ENCODE peak calls at places on chromosomes 3 and 15, in ten cellular contexts. D is caudate nucleus; I is HCT116; Z is transverse colon; Y is stomach; E is adrenal gland; F is sigmoid colon; G is left ventricle myocardium inferior; L is AG04450; B is CD4-positive, alpha-beta T cell. T is an unnamed sample.

GRCh38 chr3:70771426-70772147 is 459.1 kb upstream of the MDFIC2 start:
- DNase-seq in F (no peak), Z (no peak), D (no peak), E (no peak), I (no peak), Y (no peak), G (no peak), B (no peak), L (no peak), T (no peak)

GRCh38 chr15:86355798-86356197 is 276.1 kb downstream of the AGBL1 start:
- DNase-seq in B (no peak), D (no peak), E (no peak), L (no peak), Y (no peak), Z (no peak), F (no peak), I (no peak), G (no peak), T (no peak)

GRCh38 chr15:29889545-29890329 is 67.5 kb upstream of the TJP1 start:
- DNase-seq in E (no peak), L (no peak), Z (no peak), Y (no peak), F (no peak), G (no peak), I (no peak), D (no peak), B (no peak), T (no peak)

GRCh38 chr3:32937331-32937730 is 14.1 kb upstream of the CCR4 start:
- DNase-seq in D (no peak), Z (no peak), Y (no peak), G (no peak), F (no peak), I (no peak), L (no peak), B (no peak), E (no peak), T (no peak)

GRCh38 chr3:45582407-45582806 is 12.1 kb upstream of the LIMD1 start:
- DNase-seq in Z (no peak), D (no peak), Y (no peak), E (no peak), B (no peak), F (peak; percentile 61), L (peak; percentile 38), I (no peak), G (no peak), T (no peak)

GRCh38 chr3:105394177-105394576 is 27.5 kb downstream of the ALCAM start:
- DNase-seq in Y (no peak), F (no peak), Z (no peak), D (no peak), I (no peak), B (no peak), E (no peak), G (no peak), L (no peak), T (no peak)

GRCh38 chr3:57910988-57911387 is 97.2 kb upstream of the FLNB start:
- DNase-seq in G (no peak), D (no peak), Y (no peak), F (no peak), E (no peak), Z (no peak), L (no peak), B (no peak), I (peak; percentile 27), T (no peak)

GRCh38 chr3:60309539-60310268 is 941.5 kb downstream of the FHIT start:
- DNase-seq in Y (no peak), D (no peak), L (no peak), I (no peak), G (no peak), Z (no peak), B (no peak), E (no peak), F (no peak), T (no peak)

GRCh38 chr3:42507751-42508335 is 5.4 kb downstream of the VIPR1 start:
- DNase-seq in F (peak; percentile 29), L (no peak), B (no peak), Y (no peak), D (no peak), Z (peak; percentile 59), I (no peak), E (no peak), G (no peak), T (no peak)

GRCh38 chr15:74178326-74179100 is 5.0 kb downstream of the ISLR start:
- DNase-seq in E (no peak), G (no peak), B (no peak), Y (no peak), I (no peak), Z (no peak), D (no peak), F (peak; percentile 43), L (no peak), T (no peak)

GRCh38 chr15:41979493-41980266 is 7.3 kb upstream of the EHD4 start:
- DNase-seq in L (no peak), Z (peak; percentile 33), F (peak; percentile 33), B (no peak), G (no peak), I (no peak), D (no peak), E (peak; percentile 2), Y (peak; percentile 25), T (no peak)

GRCh38 chr3:52046186-52046913 is 10.0 kb downstream of the DUSP7 start:
- DNase-seq in E (peak; percentile 68), G (no peak), Z (no peak), L (peak; percentile 87), F (no peak), I (peak; percentile 67), B (no peak), D (peak; percentile 63), Y (no peak), T (no peak)

GRCh38 chr15:61106044-61106834 is 122.9 kb downstream of the RORA start:
- DNase-seq in E (no peak), F (no peak), I (no peak), G (no peak), L (no peak), B (no peak), D (no peak), Z (no peak), Y (no peak), T (no peak)

GRCh38 chr15:72838311-72838731 is 54.8 kb upstream of the ADPGK start:
- DNase-seq in Y (no peak), I (no peak), F (no peak), B (no peak), Z (no peak), E (no peak), D (peak; percentile 41), G (no peak), L (no peak), T (no peak)

GRCh38 chr15:80497221-80497620 is 93.0 kb downstream of the ARNT2 start:
- DNase-seq in I (no peak), E (no peak), Y (no peak), D (no peak), F (no peak), B (no peak), Z (no peak), L (no peak), G (no peak), T (no peak)

GRCh38 chr3:15728766-15729165 is 69.0 kb downstream of the ANKRD28 start:
- DNase-seq in G (no peak), D (no peak), E (peak; percentile 23), B (no peak), I (no peak), Y (no peak), Z (no peak), L (no peak), F (no peak), T (no peak)

GRCh38 chr3:6326760-6327159 is 534.2 kb upstream of the GRM7 start:
- DNase-seq in B (no peak), F (no peak), I (no peak), L (no peak), D (no peak), Z (no peak), E (no peak), G (no peak), Y (no peak), T (no peak)
- H3K27ac ChIP-seq in B (no peak overlapping the region), F (no peak overlapping the region), I (no peak overlapping the region), L (no peak overlapping the region), D (no peak overlapping the region), Z (no peak overlapping the region), E (no peak overlapping the region), G (no peak overlapping the region), Y (no peak overlapping the region), T (no peak overlapping the region)

DNA sequence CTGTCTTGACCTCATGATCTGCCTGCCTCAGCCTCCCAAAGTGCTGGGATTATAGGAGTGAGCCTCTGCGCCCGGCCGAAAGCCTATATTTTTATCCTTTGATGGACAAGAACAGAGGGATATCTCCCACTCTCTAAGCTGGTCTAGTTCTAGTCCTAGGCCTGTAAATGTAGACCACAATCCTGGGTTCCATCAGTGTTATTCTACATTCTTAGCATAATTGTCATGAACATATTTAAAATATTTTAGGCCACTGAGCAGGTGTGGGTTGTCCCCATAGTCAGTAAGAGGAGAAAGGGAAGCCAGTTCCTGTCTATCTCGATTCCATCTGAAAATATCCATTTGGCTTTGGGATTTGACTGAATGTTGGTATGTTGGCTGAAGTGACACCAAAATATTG is 118.1 kb downstream of the EBLN2 start:
- DNase-seq in F (no peak), D (no peak), E (no peak), L (no peak), B (no peak), Z (no peak), Y (no peak), I (no peak), G (no peak), T (no peak)
- H3K27ac ChIP-seq in F (no peak overlapping the region), D (no peak overlapping the region), E (no peak overlapping the region), L (no peak overlapping the region), B (no peak overlapping the region), Z (no peak overlapping the region), Y (no peak overlapping the region), I (no peak overlapping the region), G (no peak overlapping the region), T (no peak overlapping the region)

DNA sequence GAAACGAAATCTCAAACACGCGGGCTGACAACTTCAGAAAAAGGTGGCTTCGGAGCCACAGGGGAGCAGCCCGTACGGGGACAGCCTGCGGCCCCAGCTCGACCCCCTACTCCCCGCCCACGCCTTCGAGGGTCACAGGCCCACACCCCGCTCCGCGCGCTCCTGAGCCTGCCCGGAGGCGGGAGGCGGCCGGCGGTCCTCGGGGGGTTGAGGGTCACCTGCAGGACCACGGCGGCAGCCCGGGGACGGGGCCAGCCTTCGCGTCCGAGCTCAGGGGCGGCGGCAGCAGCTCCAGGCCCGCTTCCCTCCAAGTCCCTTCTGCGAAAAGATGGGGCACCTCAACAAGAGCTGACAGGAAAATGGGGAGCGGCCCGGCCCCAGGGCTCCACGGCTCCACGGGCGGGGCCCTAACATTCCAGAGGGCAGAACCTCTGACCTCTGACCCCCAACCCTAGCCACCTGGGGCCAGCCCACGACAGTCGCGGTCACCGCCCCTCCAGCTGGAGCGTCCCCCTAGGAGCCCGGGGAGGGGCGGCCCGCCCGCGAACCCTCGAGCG is 448 bp downstream of the LYSMD4 start:
- DNase-seq in Z (no peak), F (peak; percentile 79), Y (peak; percentile 33), L (no peak), I (no peak), E (peak; percentile 48), B (no peak), D (no peak), G (peak; percentile 35), T (no peak)
- H3K27ac ChIP-seq in Z (peak overlapping the region; percentile 93), F (peak overlapping the region; percentile 95), Y (peak overlapping the region; percentile 95), L (no peak overlapping the region), I (peak overlapping the region; percentile 37), E (peak overlapping the region; percentile 58), B (peak overlapping the region; percentile 64), D (peak overlapping the region; percentile 22), G (peak overlapping the region; percentile 91), T (peak overlapping the region; percentile 54)

DNA sequence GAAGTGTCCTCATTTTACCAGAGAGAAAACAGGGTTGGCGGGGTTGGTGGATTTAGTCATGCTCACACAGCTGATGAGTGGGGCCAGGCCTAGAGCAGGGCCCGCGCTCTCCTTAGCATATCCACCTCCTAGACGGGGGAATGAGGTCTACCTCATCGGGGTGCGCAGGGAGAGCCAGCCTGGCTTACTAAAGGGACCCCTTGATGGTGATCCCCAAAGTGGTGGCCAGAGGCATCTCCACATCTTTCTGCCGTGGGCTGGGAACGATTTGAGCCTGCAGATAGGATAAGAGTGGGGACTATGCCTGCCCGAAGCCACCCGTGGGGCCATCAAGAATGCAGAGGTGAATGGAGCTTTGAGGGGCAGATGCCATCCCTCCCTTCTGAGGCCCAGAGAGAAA is 69.4 kb downstream of the UMPS start:
- DNase-seq in B (no peak), L (no peak), F (no peak), Y (no peak), I (no peak), G (no peak), Z (no peak), D (no peak), E (no peak), T (no peak)
- H3K27ac ChIP-seq in B (no peak overlapping the region), L (no peak overlapping the region), F (no peak overlapping the region), Y (peak overlapping the region; percentile 55), I (no peak overlapping the region), G (peak overlapping the region; percentile 88), Z (no peak overlapping the region), D (no peak overlapping the region), E (no peak overlapping the region), T (peak overlapping the region; percentile 20)

T was measured in substantia nigra.